ENCODE peak calls at places on chromosome 1, in eight cellular contexts. X is pancreas; R is effector memory CD8-positive, alpha-beta T cell; Y is GM23248; B is naive thymus-derived CD8-positive, alpha-beta T cell; C is NT2/D1; M is kidney epithelial cell; E is activated naive CD4-positive, alpha-beta T cell treated with Interleukin-2 at 50 U/mL for 16 hours. F is an unnamed sample.

GRCh38 chr1:19203440-19203839 is 6.6 kb downstream of the UBR4 start:
- DNase-seq in R (no peak), E (no peak), Y (peak), M (no peak), C (no peak), B (no peak), X (no peak), F (no peak)

GRCh38 chr1:17588048-17588781 is 48.7 kb downstream of the ARHGEF10L start:
- DNase-seq in X (peak), C (no peak), M (no peak), R (no peak), Y (peak), E (no peak), B (no peak), F (no peak)

GRCh38 chr1:153646672-153647374 is 11.7 kb upstream of the SNAPIN start:
- DNase-seq in C (no peak), R (no peak), B (no peak), M (no peak), X (no peak), E (no peak), Y (no peak), F (no peak)

GRCh38 chr1:205976708-205977107 is 26.5 kb downstream of the RAB7B start:
- DNase-seq in R (no peak), M (no peak), B (no peak), E (no peak), Y (peak), X (no peak), C (peak), F (no peak)

GRCh38 chr1:20603473-20604464 is 14.9 kb downstream of the CDA start:
- DNase-seq in M (peak), C (no peak), X (no peak), B (no peak), Y (peak), R (no peak), E (no peak), F (no peak)

GRCh38 chr1:154304664-154305337 is 16.1 kb upstream of the AQP10 start:
- DNase-seq in B (no peak), C (no peak), X (no peak), Y (peak), E (peak), R (no peak), M (no peak), F (no peak)

GRCh38 chr1:48870596-48870995 is 93.9 kb upstream of the BEND5 start:
- DNase-seq in R (no peak), X (no peak), E (no peak), Y (peak), M (no peak), B (peak), C (no peak), F (no peak)

GRCh38 chr1:199901341-199901740 is 126.2 kb upstream of the NR5A2 start:
- DNase-seq in R (no peak), C (no peak), X (no peak), B (no peak), M (no peak), Y (no peak), E (no peak), F (no peak)

GRCh38 chr1:23122023-23122738 is 46.5 kb downstream of the LUZP1 start:
- DNase-seq in M (no peak), R (no peak), C (no peak), B (no peak), Y (peak), E (no peak), X (no peak), F (no peak)

GRCh38 chr1:92029241-92029922 is 403 bp upstream of the EPHX4 start:
- DNase-seq in X (no peak), C (no peak), M (no peak), B (peak), Y (no peak), E (no peak), R (no peak), F (no peak)

GRCh38 chr1:157659576-157660247 is 40.9 kb downstream of the FCRL3 start:
- DNase-seq in M (no peak), R (no peak), B (no peak), Y (no peak), E (no peak), X (no peak), C (no peak), F (no peak)

GRCh38 chr1:75423616-75424015 is 187.3 kb downstream of the SLC44A5 start:
- DNase-seq in Y (no peak), C (no peak), M (no peak), E (no peak), X (no peak), R (no peak), B (no peak), F (no peak)

GRCh38 chr1:67299296-67299695 is 8.4 kb upstream of the IL12RB2 start:
- DNase-seq in E (no peak), C (no peak), Y (peak), R (no peak), M (no peak), B (no peak), X (no peak), F (no peak)

GRCh38 chr1:153611024-153611352 is 1.9 kb downstream of the S100A16 start:
- DNase-seq in E (no peak), R (no peak), X (no peak), B (no peak), M (no peak), Y (peak), C (no peak), F (no peak)